ENCODE peak calls at places on chromosomes 4 and X, in nine cellular contexts. Z, T, G, J, Y, A, R, H and L are unnamed samples.

GRCh38 chr4:25343671-25344070 is 31.1 kb downstream of the ZCCHC4 start:
- DNase-seq in R (no peak), A (no peak), Y (no peak), G (no peak), J (no peak), H (no peak), T (no peak), Z (no peak), L (no peak)

GRCh38 chrX:132025085-132025484 is 2.0 kb downstream of the STK26 start:
- DNase-seq in A (no peak), J (no peak), T (no peak), G (peak; percentile 2), Y (no peak), R (no peak), H (no peak), Z (no peak), L (no peak)

GRCh38 chrX:117973175-117974075 is 143.2 kb downstream of the KLHL13 start:
- DNase-seq in G (no peak), J (no peak), A (no peak), Y (no peak), Z (no peak), R (no peak), T (peak; percentile 56), H (no peak), L (no peak)

GRCh38 chr4:12993923-12994322 is 490.2 kb downstream of the RAB28 start:
- DNase-seq in Y (no peak), T (no peak), Z (no peak), H (no peak), J (no peak), G (no peak), R (no peak), A (no peak), L (no peak)

GRCh38 chr4:80362578-80363181 is 27.1 kb downstream of the CFAP299 start:
- DNase-seq in R (no peak), Y (no peak), J (no peak), Z (no peak), A (peak; percentile 55), T (peak; percentile 4), H (peak; percentile 5), G (peak; percentile 36), L (no peak)

GRCh38 chrX:7941390-7942042 is 14.3 kb upstream of the PNPLA4 start:
- DNase-seq in H (no peak), A (peak; percentile 22), G (no peak), Y (no peak), Z (no peak), J (no peak), R (no peak), T (no peak), L (no peak)

GRCh38 chr4:100190643-100191600 is 654 bp upstream of the DDIT4L start:
- DNase-seq in G (no peak), Z (no peak), R (no peak), J (no peak), T (no peak), Y (no peak), H (no peak), A (peak; percentile 56), L (peak; percentile 23)

GRCh38 chr4:100576570-100576969 is 58.7 kb upstream of the EMCN start:
- DNase-seq in R (no peak), J (no peak), H (no peak), A (no peak), T (no peak), Z (no peak), Y (no peak), G (no peak), L (no peak)

GRCh38 chrX:140507982-140508305 is 3.1 kb upstream of the SOX3 start:
- DNase-seq in R (no peak), T (no peak), Z (no peak), Y (no peak), J (no peak), A (no peak), G (no peak), H (no peak), L (no peak)

GRCh38 chr4:9989918-9990635 is 31.2 kb downstream of the SLC2A9 start:
- DNase-seq in R (no peak), A (no peak), Y (no peak), Z (no peak), T (no peak), J (peak; percentile 43), G (no peak), H (no peak), L (no peak)

GRCh38 chr4:73868206-73869129 is 725 bp upstream of the CXCL1 start:
- DNase-seq in J (no peak), Y (peak; percentile 57), A (no peak), R (no peak), G (no peak), H (no peak), Z (no peak), T (no peak), L (no peak)

GRCh38 chrX:119971184-119971583 is 27.6 kb upstream of the NKAP start:
- DNase-seq in J (no peak), Z (no peak), A (no peak), H (no peak), T (no peak), Y (no peak), G (no peak), R (no peak), L (no peak)

GRCh38 chrX:44914532-44915198 is 41.7 kb downstream of the KDM6A start:
- DNase-seq in Y (no peak), J (no peak), A (peak; percentile 48), Z (no peak), T (no peak), R (no peak), H (no peak), G (no peak), L (no peak)

GRCh38 chrX:19593684-19594083 is 78.4 kb upstream of the MAP3K15 start:
- DNase-seq in J (no peak), A (peak; percentile 69), Z (no peak), Y (no peak), T (no peak), H (no peak), R (peak; percentile 4), G (peak; percentile 35), L (no peak)

GRCh38 chr4:84497835-84498202 is 1.3 kb downstream of the NKX6-1 start:
- DNase-seq in A (no peak), T (no peak), H (no peak), G (no peak), Y (no peak), Z (no peak), J (no peak), R (no peak), L (no peak)

GRCh38 chr4:86043755-86044592 is 315.9 kb downstream of the MAPK10 start:
- DNase-seq in R (no peak), Y (no peak), A (peak; percentile 80), G (peak; percentile 43), J (no peak), H (no peak), Z (no peak), T (no peak), L (no peak)

GRCh38 chr4:169238445-169238844 is 32.3 kb downstream of the SH3RF1 start:
- DNase-seq in A (peak; percentile 64), Z (no peak), T (no peak), H (no peak), G (no peak), Y (no peak), J (no peak), R (no peak), L (no peak)

GRCh38 chr4:76584235-76585152 is 149.5 kb downstream of the SHROOM3 start:
- DNase-seq in T (no peak), J (no peak), H (no peak), Z (no peak), R (no peak), A (no peak), G (no peak), Y (no peak), L (peak; percentile 62)

GRCh38 chr4:110049951-110050925 is 137.6 kb downstream of the EGF start:
- DNase-seq in Z (peak; percentile 14), A (peak; percentile 63), T (peak; percentile 1), J (no peak), R (peak; percentile 11), Y (no peak), H (no peak), G (peak; percentile 14), L (peak; percentile 14)

GRCh38 chr4:183657564-183657963 is 1.4 kb downstream of the RWDD4 start:
- DNase-seq in Y (no peak), H (no peak), R (no peak), A (no peak), T (no peak), G (no peak), J (no peak), Z (no peak), L (no peak)

GRCh38 chr4:17447675-17448298 is 64.1 kb downstream of the QDPR start:
- DNase-seq in T (peak; percentile 16), Z (peak; percentile 45), G (no peak), Y (no peak), R (no peak), J (peak; percentile 58), A (peak; percentile 85), H (peak; percentile 61), L (peak; percentile 60)

GRCh38 chr4:25307596-25307995 is 5.0 kb upstream of the ZCCHC4 start:
- DNase-seq in Z (no peak), J (no peak), G (no peak), R (no peak), Y (no peak), A (peak; percentile 7), H (no peak), T (no peak), L (no peak)

GRCh38 chrX:139640259-139640658 is 67.7 kb downstream of the MCF2 start:
- DNase-seq in R (no peak), H (no peak), T (no peak), J (no peak), G (no peak), Z (no peak), A (no peak), Y (no peak), L (no peak)

GRCh38 chr4:118947095-118947494 is 58.4 kb downstream of the SYNPO2 start:
- DNase-seq in Z (no peak), A (no peak), J (no peak), T (no peak), H (no peak), Y (no peak), G (no peak), R (no peak), L (no peak)

GRCh38 chr4:16125571-16126445 is 42.0 kb upstream of the PROM1 start:
- DNase-seq in R (no peak), Z (no peak), Y (no peak), G (no peak), T (no peak), H (no peak), A (no peak), J (no peak), L (no peak)

GRCh38 chr4:76623217-76624060 is 188.4 kb downstream of the SHROOM3 start:
- DNase-seq in A (no peak), T (no peak), Y (no peak), H (no peak), R (no peak), G (no peak), Z (no peak), J (no peak), L (no peak)

GRCh38 chrX:109498434-109498833 is 16.5 kb upstream of the GUCY2F start:
- DNase-seq in H (no peak), T (no peak), R (no peak), Z (no peak), G (no peak), A (no peak), J (no peak), Y (no peak), L (no peak)

GRCh38 chrX:72243472-72243871 is 4.6 kb upstream of the ERCC6L start:
- DNase-seq in T (no peak), A (peak; percentile 62), Z (no peak), R (no peak), J (no peak), G (no peak), Y (no peak), H (no peak), L (peak; percentile 9)

GRCh38 chr4:8400641-8401325 is 39.7 kb downstream of the ACOX3 start:
- DNase-seq in R (no peak), T (no peak), J (no peak), Y (no peak), G (no peak), A (no peak), H (no peak), Z (no peak), L (no peak)

GRCh38 chr4:158805628-158806471 is 37.0 kb downstream of the FNIP2 start:
- DNase-seq in G (no peak), Y (no peak), J (peak; percentile 70), R (no peak), H (no peak), A (no peak), T (no peak), Z (no peak), L (no peak)

GRCh38 chr4:53535567-53535966 is 55.7 kb downstream of the LNX1 start:
- DNase-seq in Y (no peak), T (no peak), Z (no peak), H (no peak), A (no peak), G (no peak), R (no peak), J (no peak), L (no peak)